ENCODE peak calls at places on chromosomes 13 and 19, in seven cellular contexts. U is H9, I is IMR-90, P is H1, H is neuronal stem cell, S is trophoblast cell, X is mesenchymal stem cell. Z is an unnamed sample.

GRCh38 chr13:52599037-52599852 is 43.0 kb upstream of the HNRNPA1L2 start:
- DNase-seq in U (no peak), I (peak; percentile 71), P (no peak), H (no peak), S (no peak), X (no peak), Z (no peak)

GRCh38 chr19:5068251-5069090 is 99.6 kb downstream of the KDM4B start:
- DNase-seq in U (no peak), I (no peak), P (no peak), H (no peak), S (no peak), X (no peak), Z (no peak)

GRCh38 chr19:5792224-5792623 is 1.3 kb upstream of the DUS3L start:
- DNase-seq in U (no peak), I (no peak), P (no peak), H (no peak), S (no peak), X (no peak), Z (no peak)

GRCh38 chr19:13621413-13621812 is 115.1 kb upstream of the CACNA1A start:
- DNase-seq in U (peak; percentile 88), I (peak; percentile 96), P (no peak), H (no peak), S (peak; percentile 78), X (peak; percentile 7), Z (peak; percentile 89)

GRCh38 chr19:16457195-16457953 is 14.4 kb downstream of the EPS15L1 start:
- DNase-seq in U (no peak), I (peak; percentile 26), P (peak; percentile 54), H (no peak), S (no peak), X (peak; percentile 58), Z (no peak)

GRCh38 chr19:10876459-10877240 is 5.3 kb downstream of the CARM1 start:
- DNase-seq in U (no peak), I (no peak), P (no peak), H (no peak), S (no peak), X (no peak), Z (no peak)

GRCh38 chr13:114044486-114044885 is 70.6 kb upstream of the C13orf46 start:
- DNase-seq in U (no peak), I (peak; percentile 40), P (no peak), H (no peak), S (no peak), X (peak; percentile 74), Z (no peak)

GRCh38 chr13:106230450-106230849 is 305.0 kb downstream of the EFNB2 start:
- DNase-seq in U (no peak), I (peak; percentile 83), P (no peak), H (no peak), S (no peak), X (peak; percentile 46), Z (no peak)

GRCh38 chr19:2648528-2648937 is 54.0 kb downstream of the GNG7 start:
- DNase-seq in U (peak; percentile 76), I (peak; percentile 74), P (peak; percentile 88), H (peak; percentile 65), S (peak; percentile 62), X (peak; percentile 73), Z (peak; percentile 73)

GRCh38 chr13:51364404-51365008 is 25.0 kb downstream of the SERPINE3 start:
- DNase-seq in U (no peak), I (peak; percentile 79), P (no peak), H (no peak), S (no peak), X (peak; percentile 55), Z (peak; percentile 46)

GRCh38 chr13:94249512-94249911 is 230.0 kb downstream of the DCT start:
- DNase-seq in U (no peak), I (peak; percentile 88), P (no peak), H (peak; percentile 20), S (no peak), X (peak; percentile 69), Z (peak; percentile 93)

GRCh38 chr19:8111376-8111775 is 38.0 kb downstream of the FBN3 start:
- DNase-seq in U (no peak), I (no peak), P (no peak), H (no peak), S (no peak), X (no peak), Z (no peak)

GRCh38 chr13:52837850-52838249 is 10.6 kb downstream of the PCDH8 start:
- DNase-seq in U (no peak), I (no peak), P (no peak), H (no peak), S (no peak), X (no peak), Z (peak; percentile 62)

GRCh38 chr13:110493613-110494012 is 67.9 kb downstream of the RAB20 start:
- DNase-seq in U (no peak), I (no peak), P (no peak), H (no peak), S (no peak), X (no peak), Z (no peak)

GRCh38 chr19:31501427-31502195 is 152.4 kb upstream of the TSHZ3 start:
- DNase-seq in U (no peak), I (no peak), P (peak; percentile 19), H (no peak), S (no peak), X (no peak), Z (no peak)

GRCh38 chr13:74136089-74136658 is 2.0 kb upstream of the KLF12 start:
- DNase-seq in U (no peak), I (peak; percentile 62), P (no peak), H (no peak), S (no peak), X (peak; percentile 65), Z (peak; percentile 28)

GRCh38 chr19:17103177-17103576 is 27.6 kb downstream of the MYO9B start:
- DNase-seq in U (peak; percentile 75), I (peak; percentile 45), P (peak; percentile 90), H (no peak), S (no peak), X (peak; percentile 58), Z (peak; percentile 74)

GRCh38 chr19:19510432-19510831 is 4.9 kb downstream of the TSSK6 start:
- DNase-seq in U (peak; percentile 74), I (no peak), P (no peak), H (no peak), S (peak; percentile 32), X (no peak), Z (peak; percentile 65)

GRCh38 chr19:58387338-58388174 is 487 bp downstream of the RPS5 start:
- DNase-seq in U (no peak), I (no peak), P (no peak), H (no peak), S (no peak), X (peak; percentile 47), Z (peak; percentile 35)

GRCh38 chr13:111203742-111204386 is 88.8 kb downstream of the ARHGEF7 start:
- DNase-seq in U (no peak), I (no peak), P (no peak), H (no peak), S (no peak), X (no peak), Z (no peak)

GRCh38 chr13:40600145-40600751 is 66.2 kb downstream of the FOXO1 start:
- DNase-seq in U (no peak), I (no peak), P (no peak), H (no peak), S (no peak), X (no peak), Z (no peak)

GRCh38 chr19:40588926-40589569 is 12.1 kb upstream of the LTBP4 start:
- DNase-seq in U (peak; percentile 15), I (no peak), P (no peak), H (no peak), S (no peak), X (no peak), Z (no peak)

GRCh38 chr19:53792721-53793433 is 31.2 kb downstream of the NLRP12 start:
- DNase-seq in U (peak; percentile 96), I (peak; percentile 75), P (peak; percentile 94), H (peak; percentile 88), S (peak; percentile 90), X (peak; percentile 71), Z (peak; percentile 96)

GRCh38 chr13:43159007-43159406 is 135.6 kb downstream of the DNAJC15 start:
- DNase-seq in U (no peak), I (peak; percentile 71), P (no peak), H (no peak), S (peak; percentile 38), X (no peak), Z (peak; percentile 86)

DNA sequence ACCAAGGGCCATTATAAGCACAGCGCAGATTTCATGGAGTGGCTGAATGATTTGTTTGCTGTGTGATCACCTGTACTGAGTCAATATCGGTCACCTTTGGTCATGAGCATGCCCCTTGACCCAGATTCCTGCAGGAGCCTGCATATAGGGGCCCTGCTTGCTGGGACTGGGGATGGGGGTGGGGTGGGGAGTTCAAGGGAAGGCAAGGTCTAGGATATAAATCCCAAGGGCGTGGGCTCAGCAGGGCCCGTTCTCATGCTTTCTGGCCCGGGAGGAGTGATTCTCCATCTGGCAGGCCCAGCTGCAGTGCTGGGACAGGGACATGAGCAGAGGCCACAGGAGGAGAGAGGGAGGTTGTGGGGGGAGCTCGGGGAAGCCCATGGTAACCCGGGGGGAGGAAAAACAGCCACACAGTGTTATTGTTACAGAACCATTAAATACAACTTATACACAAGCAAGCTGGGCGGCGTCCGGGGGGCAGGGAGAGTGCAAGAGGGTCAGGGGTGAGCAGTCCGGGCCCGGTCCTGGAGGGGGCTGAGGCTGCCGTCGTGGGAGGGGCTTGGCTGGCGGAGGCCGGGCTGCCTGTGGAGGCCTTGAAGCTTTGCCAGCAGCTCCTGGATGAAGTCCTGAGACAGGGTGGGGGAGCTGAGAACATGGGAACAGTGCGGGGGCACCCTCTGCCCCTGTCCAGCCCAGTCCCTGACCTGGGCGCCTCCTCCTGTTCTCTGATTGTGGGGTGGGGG is 5.2 kb downstream of the PPP1R14A start:
- DNase-seq in U (peak; percentile 55), I (no peak), P (peak; percentile 70), H (no peak), S (no peak), X (peak; percentile 80), Z (no peak)
- H3K4me1 ChIP-seq in U (peaks cover 3% of the 10 kb centered on the region), I (peaks cover 33% of the 10 kb centered on the region), P (peaks cover 39% of the 10 kb centered on the region), H (peaks cover 25% of the 10 kb centered on the region), S (peaks cover 29% of the 10 kb centered on the region), X (peaks cover 36% of the 10 kb centered on the region), Z (peaks cover 6% of the 10 kb centered on the region)

GRCh38 chr13:84208251-84208650 is 326.0 kb upstream of the SLITRK1 start:
- DNase-seq in U (no peak), I (no peak), P (no peak), H (no peak), S (no peak), X (no peak), Z (no peak)
- H4K8ac ChIP-seq in U (no peak overlapping the region), I (no peak overlapping the region), P (no peak overlapping the region), H (no peak overlapping the region), S (no peak overlapping the region), X (no peak overlapping the region), Z (no peak overlapping the region)

DNA sequence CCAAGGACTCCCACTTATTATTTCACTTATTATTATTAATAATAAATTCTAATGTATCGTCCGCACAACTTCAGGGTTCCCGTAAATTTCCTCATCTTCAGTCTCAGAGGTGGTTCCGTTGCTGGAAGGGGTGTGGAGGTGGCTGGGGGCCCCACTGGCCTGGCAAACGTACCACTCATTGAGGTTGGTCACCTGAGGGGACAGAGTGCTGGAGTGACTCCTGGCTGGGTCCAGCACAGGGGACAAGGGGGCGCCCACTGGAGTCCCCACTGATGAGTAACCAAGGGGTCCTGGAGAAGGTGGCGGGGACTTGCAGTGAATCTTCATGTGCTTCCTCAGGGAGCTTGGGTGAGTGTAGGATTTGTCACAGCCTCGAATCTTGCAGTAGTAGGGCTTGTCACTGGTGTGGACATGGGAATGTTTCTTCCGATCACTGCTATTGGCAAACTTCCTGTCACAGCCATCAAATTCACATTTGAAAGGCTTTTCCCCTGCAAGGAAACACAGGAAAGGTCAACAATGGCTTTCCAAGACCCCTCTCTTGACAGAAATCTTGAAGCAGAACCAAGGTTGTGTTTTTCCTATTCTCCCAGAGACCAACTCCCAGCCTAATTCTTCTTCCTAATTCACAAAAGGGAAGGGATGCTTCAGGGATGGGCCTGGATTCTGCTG is 6.1 kb downstream of the ZIC5 start:
- DNase-seq in U (no peak), I (no peak), P (no peak), H (no peak), S (no peak), X (no peak), Z (no peak)
- H3K4me1 ChIP-seq in U (no peaks in the 10 kb centered on the region), I (peaks cover 2% of the 10 kb centered on the region), P (peaks cover 15% of the 10 kb centered on the region), H (peaks cover 16% of the 10 kb centered on the region), S (peaks cover 14% of the 10 kb centered on the region), X (peaks cover 13% of the 10 kb centered on the region), Z (peaks cover 6% of the 10 kb centered on the region)

GRCh38 chr19:49973987-49974386 is 13.0 kb upstream of the SIGLEC11 start:
- DNase-seq in U (no peak), I (no peak), P (no peak), H (no peak), S (no peak), X (no peak), Z (no peak)
- H4K8ac ChIP-seq in U (no peak overlapping the region), I (no peak overlapping the region), P (no peak overlapping the region), H (no peak overlapping the region), S (no peak overlapping the region), X (no peak overlapping the region), Z (no peak overlapping the region)

Z was measured in mesendoderm.